ENCODE peak calls at places on chromosomes 7 and 10, in nine cellular contexts. A is A549, T is Panc1, J is foreskin keratinocyte, N is uterus, R is GM23338, W is cardiac muscle cell, D is endodermal cell, G is MM.1S. X is an unnamed sample. For H3K4me1, the result is how much of the 10 kb centered on the place peaks cover.

GRCh38 chr7:73966062-73966940 is 61.7 kb upstream of the ELN start:
- DNase-seq in A (no peak), T (no peak), J (no peak), N (no peak), R (no peak), W (no peak), D (no peak), G (no peak), X (no peak)

GRCh38 chr7:81210092-81211064 is 291.5 kb upstream of the SEMA3C start:
- DNase-seq in A (no peak), T (no peak), J (peak), N (no peak), R (no peak), W (no peak), D (no peak), G (no peak), X (no peak)

GRCh38 chr10:75782463-75783248 is 351.2 kb downstream of the LRMDA start:
- DNase-seq in A (no peak), T (no peak), J (no peak), N (no peak), R (no peak), W (no peak), D (no peak), G (no peak), X (no peak)

GRCh38 chr7:113247198-113247597 is 128.8 kb upstream of the SMIM30 start:
- DNase-seq in A (no peak), T (no peak), J (peak), N (no peak), R (no peak), W (no peak), D (no peak), G (no peak), X (no peak)

GRCh38 chr7:114574384-114574783 is 159.8 kb downstream of the FOXP2 start:
- DNase-seq in A (no peak), T (no peak), J (peak), N (no peak), R (no peak), W (no peak), D (peak), G (no peak), X (no peak)

GRCh38 chr7:120320218-120320961 is 47.4 kb downstream of the KCND2 start:
- DNase-seq in A (no peak), T (no peak), J (no peak), N (no peak), R (peak), W (no peak), D (no peak), G (no peak), X (no peak)

GRCh38 chr7:30285067-30285530 is 702 bp downstream of the ZNRF2 start:
- DNase-seq in A (no peak), T (no peak), J (no peak), N (peak), R (peak), W (peak), D (peak), G (peak), X (peak)

GRCh38 chr7:131385039-131385605 is 57.4 kb downstream of the MKLN1 start:
- DNase-seq in A (no peak), T (no peak), J (no peak), N (no peak), R (no peak), W (no peak), D (no peak), G (no peak), X (no peak)

GRCh38 chr10:74114041-74114448 is 36.6 kb downstream of the AP3M1 start:
- DNase-seq in A (no peak), T (no peak), J (no peak), N (no peak), R (no peak), W (no peak), D (no peak), G (no peak), X (no peak)

GRCh38 chr10:116742367-116743265 is at the start of gene HSPA12A:
- DNase-seq in A (peak), T (no peak), J (peak), N (peak), R (peak), W (peak), D (peak), G (peak), X (peak)

GRCh38 chr7:116236020-116236630 is 25.8 kb downstream of the TES start:
- DNase-seq in A (peak), T (no peak), J (no peak), N (peak), R (peak), W (peak), D (no peak), G (peak), X (peak)

GRCh38 chr10:33665512-33665911 is 331.0 kb upstream of the NRP1 start:
- DNase-seq in A (no peak), T (no peak), J (peak), N (no peak), R (no peak), W (no peak), D (no peak), G (no peak), X (no peak)

GRCh38 chr7:135575296-135575695 is 17.6 kb downstream of the NUP205 start:
- DNase-seq in A (no peak), T (no peak), J (no peak), N (no peak), R (no peak), W (no peak), D (no peak), G (peak), X (no peak)

GRCh38 chr7:91090684-91091083 is 173.5 kb upstream of the FZD1 start:
- DNase-seq in A (no peak), T (no peak), J (no peak), N (no peak), R (no peak), W (peak), D (no peak), G (no peak), X (no peak)

GRCh38 chr7:234041-234711 is 41.8 kb downstream of the FAM20C start:
- DNase-seq in A (no peak), T (no peak), J (no peak), N (peak), R (no peak), W (no peak), D (no peak), G (no peak), X (no peak)

GRCh38 chr7:20235303-20235702 is 18.1 kb upstream of the MACC1 start:
- DNase-seq in A (no peak), T (no peak), J (no peak), N (no peak), R (no peak), W (no peak), D (no peak), G (no peak), X (no peak)

GRCh38 chr7:129522971-129523340 is 20.6 kb downstream of the SMKR1 start:
- DNase-seq in A (no peak), T (no peak), J (no peak), N (no peak), R (no peak), W (no peak), D (no peak), G (no peak), X (no peak)

GRCh38 chr10:5447071-5447470 is 34.7 kb downstream of the NET1 start:
- DNase-seq in A (no peak), T (no peak), J (no peak), N (no peak), R (no peak), W (no peak), D (no peak), G (peak), X (no peak)

GRCh38 chr7:26136831-26137230 is 15.2 kb upstream of the NFE2L3 start:
- DNase-seq in A (no peak), T (no peak), J (no peak), N (no peak), R (no peak), W (no peak), D (no peak), G (no peak), X (no peak)

GRCh38 chr10:46289209-46289810 is 2.5 kb downstream of the ANTXRL start:
- DNase-seq in A (no peak), T (no peak), J (no peak), N (no peak), R (no peak), W (no peak), D (peak), G (no peak), X (no peak)

GRCh38 chr10:71293446-71294090 is 25.5 kb upstream of the SLC29A3 start:
- DNase-seq in A (no peak), T (no peak), J (no peak), N (no peak), R (no peak), W (no peak), D (no peak), G (no peak), X (no peak)
- H3K27ac ChIP-seq in A (no peak), T (no peak), J (no peak), N (no peak), R (no peak), W (no peak), D (no peak), G (no peak), X (no peak)

DNA sequence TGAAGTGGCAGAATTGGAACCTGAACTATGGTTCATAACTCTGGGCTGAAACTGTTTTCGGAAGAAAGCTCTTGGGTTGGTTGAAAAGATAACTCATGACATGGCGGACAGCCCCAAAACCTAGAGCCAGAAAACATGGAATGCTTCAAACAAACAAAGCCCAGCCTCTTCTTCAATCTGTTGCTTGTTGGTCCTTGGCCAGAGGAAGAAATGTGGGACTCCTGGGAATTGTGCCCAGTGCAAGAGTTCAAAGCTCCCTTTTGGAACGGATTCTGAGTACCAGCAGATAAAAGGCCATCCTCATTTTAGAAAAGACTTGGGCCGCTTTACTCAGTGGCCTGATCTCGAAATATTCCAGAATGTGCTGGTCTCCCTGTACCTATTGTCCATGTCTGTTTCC is 52.8 kb upstream of the CACNB2 start:
- DNase-seq in A (no peak), T (no peak), J (no peak), N (peak), R (no peak), W (no peak), D (no peak), G (no peak), X (no peak)
- H3K4me1 ChIP-seq in A (under half), T (under half), J (under half), N (under half), R (under half), W (under half), D (under half), G (under half), X (under half)

DNA sequence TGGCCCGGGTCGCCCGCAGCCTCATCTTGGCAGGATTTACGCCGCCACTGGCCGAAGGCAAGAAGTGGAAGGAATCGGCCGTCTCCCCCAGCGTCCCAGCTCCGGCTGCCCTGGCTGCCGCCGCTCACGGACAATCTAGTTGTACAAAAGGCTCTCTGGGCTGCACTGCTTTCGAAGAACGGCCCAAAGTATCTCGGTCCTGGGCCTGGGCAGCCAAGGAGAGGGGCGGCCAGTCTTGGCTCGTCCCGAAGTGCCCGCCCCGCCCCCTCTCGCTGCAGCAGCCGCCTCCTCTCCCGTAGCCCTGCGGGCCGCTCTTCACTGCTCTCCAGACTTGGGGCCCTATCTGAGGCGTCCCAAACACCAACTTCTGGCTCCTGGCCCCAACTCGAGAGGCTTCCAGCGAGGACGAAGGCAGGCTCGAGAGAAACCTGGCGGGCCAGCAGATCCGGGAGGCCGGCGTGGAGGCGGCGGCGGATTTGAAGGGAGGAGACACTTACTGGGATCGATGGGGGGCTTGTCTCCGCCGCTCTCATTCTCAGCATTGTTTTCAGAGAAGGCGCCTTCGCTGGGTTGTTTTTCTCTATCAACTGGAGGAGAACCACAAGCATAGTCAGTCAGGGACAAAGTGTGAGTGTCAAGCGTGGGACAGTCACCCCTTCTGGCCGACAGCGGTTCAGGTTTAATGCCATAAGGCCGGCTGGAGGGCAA is 802 bp downstream of the HOXA9 start:
- DNase-seq in A (no peak), T (no peak), J (peak), N (peak), R (peak), W (no peak), D (peak), G (no peak), X (no peak)
- H3K27ac ChIP-seq in A (no peak), T (no peak), J (peak), N (peak), R (no peak), W (no peak), D (no peak), G (no peak), X (no peak)

DNA sequence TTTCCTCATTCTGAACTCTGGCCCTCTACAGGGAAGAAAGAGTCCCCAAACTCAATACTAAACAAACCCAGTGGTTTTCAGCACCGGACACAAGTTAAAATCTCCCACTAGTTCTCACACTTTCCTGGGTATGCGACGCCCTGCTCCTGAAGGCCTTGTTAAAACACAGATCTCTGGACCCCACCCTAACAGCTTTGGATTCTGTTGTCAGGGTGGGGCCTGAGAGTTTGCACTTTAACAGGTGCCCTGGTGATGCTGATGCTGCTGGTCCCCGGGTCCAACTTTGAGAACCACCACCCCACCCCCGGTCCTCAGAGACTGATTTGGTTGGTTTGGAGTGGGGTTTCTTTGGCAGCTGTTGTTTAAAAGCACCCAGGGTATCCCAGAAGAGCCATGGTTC is 61.6 kb downstream of the CHST3 start:
- DNase-seq in A (no peak), T (no peak), J (no peak), N (no peak), R (no peak), W (no peak), D (no peak), G (no peak), X (no peak)
- H3K4me1 ChIP-seq in A (under half), T (under half), J (under half), N (under half), R (under half), W (under half), D (under half), G (under half), X (under half)

DNA sequence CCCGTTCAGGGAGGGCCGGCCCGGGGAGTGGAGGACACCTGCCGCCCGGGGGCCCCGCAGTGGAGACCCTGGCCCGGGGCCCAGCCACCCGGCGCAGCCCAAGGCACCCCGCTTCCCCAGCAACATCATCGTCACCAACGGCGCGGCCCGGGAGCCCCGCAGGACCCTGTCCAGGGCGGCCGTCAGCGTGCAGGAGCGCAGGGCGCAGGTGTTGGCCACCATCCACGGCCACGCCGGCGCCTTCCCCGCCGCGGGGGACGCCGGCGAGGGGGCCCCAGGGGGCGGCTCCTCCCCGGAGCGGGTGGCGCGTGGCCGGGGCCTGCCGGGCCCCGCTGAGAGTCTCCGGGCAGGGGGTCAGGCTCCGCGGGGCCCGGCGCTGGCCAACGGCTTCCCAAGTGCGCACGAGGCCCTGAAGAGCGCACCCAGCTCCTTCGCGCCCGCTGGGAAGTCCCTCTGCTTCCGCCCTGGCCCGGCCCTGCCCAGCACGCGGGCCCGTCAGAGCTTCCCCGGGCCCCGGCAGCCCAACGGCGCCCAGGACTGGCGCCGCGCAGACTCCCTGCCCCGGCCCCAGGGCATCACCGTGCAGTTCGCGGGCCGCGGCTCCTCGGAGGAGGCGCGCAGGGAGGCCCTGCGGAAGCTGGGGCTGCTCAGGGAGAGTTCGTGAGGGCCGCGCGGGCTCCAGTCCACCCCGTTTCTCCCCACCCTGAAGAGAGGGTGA is 46.7 kb downstream of the PROSER2 start:
- DNase-seq in A (no peak), T (no peak), J (peak), N (no peak), R (peak), W (no peak), D (peak), G (no peak), X (no peak)
- H3K27ac ChIP-seq in A (no peak), T (no peak), J (peak), N (no peak), R (no peak), W (peak), D (no peak), G (no peak), X (no peak)

DNA sequence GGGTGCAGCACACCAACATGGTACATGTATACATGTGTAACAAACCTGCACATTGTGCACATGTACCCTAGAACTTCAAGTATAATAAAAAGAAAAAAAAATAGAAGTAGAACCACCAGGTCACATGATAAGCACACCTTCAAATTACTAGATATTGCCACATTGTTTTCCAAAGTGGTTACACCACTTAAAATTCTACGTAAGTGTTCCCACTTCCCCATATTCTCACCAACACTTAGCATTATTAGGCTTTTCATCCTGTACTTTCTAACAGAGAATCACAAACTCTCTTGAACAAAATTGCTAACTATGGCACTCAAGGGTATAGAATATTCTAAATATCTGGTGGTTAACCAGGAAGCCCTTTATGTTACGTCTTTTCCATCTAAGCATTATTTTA is 22.6 kb downstream of the SH3PXD2A start:
- DNase-seq in A (no peak), T (no peak), J (no peak), N (no peak), R (no peak), W (no peak), D (no peak), G (no peak), X (no peak)
- H3K4me1 ChIP-seq in A (under half), T (under half), J (under half), N (under half), R (under half), W (half or more), D (under half), G (under half), X (under half)